ENCODE peak calls at places on chromosomes 6 and 20, in six cellular contexts. K, R, L, M, F and U are unnamed samples.

GRCh38 chr20:64151634-64152530 is 12.4 kb upstream of the MYT1 start:
- DNase-seq in M (no peak), F (no peak), L (no peak), R (no peak), K (no peak), U (no peak)

GRCh38 chr6:126170433-126170832 is 169.5 kb upstream of the CENPW start:
- DNase-seq in M (no peak), F (no peak), R (no peak), L (no peak), K (no peak), U (no peak)

GRCh38 chr6:23621026-23621425 is 505.0 kb upstream of the NRSN1 start:
- DNase-seq in L (no peak), M (no peak), K (no peak), F (no peak), R (no peak), U (no peak)

GRCh38 chr6:12718025-12718424 is 1.5 kb downstream of the PHACTR1 start:
- DNase-seq in F (no peak), M (no peak), R (no peak), K (no peak), L (no peak), U (no peak)

GRCh38 chr6:100084301-100085161 is 90.5 kb upstream of the MCHR2 start:
- DNase-seq in M (no peak), L (no peak), R (no peak), K (no peak), F (no peak), U (no peak)

GRCh38 chr20:45041464-45042337 is 59.2 kb downstream of the KCNS1 start:
- DNase-seq in M (no peak), R (no peak), F (no peak), K (no peak), L (no peak), U (no peak)

GRCh38 chr20:57475388-57476072 is 49.4 kb downstream of the CTCFL start:
- DNase-seq in F (no peak), R (no peak), L (no peak), K (no peak), M (no peak), U (no peak)

GRCh38 chr6:141260627-141261015 is 872.1 kb upstream of the GJE1 start:
- DNase-seq in M (no peak), K (no peak), F (no peak), R (no peak), L (no peak), U (no peak)

GRCh38 chr6:147999001-147999540 is 343.6 kb upstream of the SASH1 start:
- DNase-seq in M (no peak), F (no peak), K (no peak), L (no peak), R (no peak), U (no peak)

GRCh38 chr6:36289281-36290018 is 19.6 kb downstream of the PNPLA1 start:
- DNase-seq in F (no peak), K (no peak), L (no peak), M (no peak), R (no peak), U (no peak)

GRCh38 chr20:38856570-38856969 is 51.1 kb downstream of the PPP1R16B start:
- DNase-seq in F (no peak), K (no peak), L (no peak), M (no peak), R (no peak), U (no peak)

GRCh38 chr20:38862226-38862625 is 56.7 kb downstream of the PPP1R16B start:
- DNase-seq in L (no peak), K (no peak), M (no peak), F (no peak), R (no peak), U (no peak)

GRCh38 chr20:38857703-38858102 is 52.2 kb downstream of the PPP1R16B start:
- DNase-seq in R (no peak), K (no peak), M (no peak), L (no peak), F (no peak), U (no peak)

GRCh38 chr20:38861071-38861401 is 55.5 kb downstream of the PPP1R16B start:
- DNase-seq in F (no peak), L (no peak), K (no peak), M (no peak), R (no peak), U (no peak)

GRCh38 chr20:38859070-38859690 is 53.7 kb downstream of the PPP1R16B start:
- DNase-seq in L (no peak), M (no peak), K (no peak), R (no peak), F (no peak), U (peak)
- TF ChIP-seq POLR2A in L (no peak), M (no peak), K (no peak), R (no peak), F (no peak), U (no peak)

DNA sequence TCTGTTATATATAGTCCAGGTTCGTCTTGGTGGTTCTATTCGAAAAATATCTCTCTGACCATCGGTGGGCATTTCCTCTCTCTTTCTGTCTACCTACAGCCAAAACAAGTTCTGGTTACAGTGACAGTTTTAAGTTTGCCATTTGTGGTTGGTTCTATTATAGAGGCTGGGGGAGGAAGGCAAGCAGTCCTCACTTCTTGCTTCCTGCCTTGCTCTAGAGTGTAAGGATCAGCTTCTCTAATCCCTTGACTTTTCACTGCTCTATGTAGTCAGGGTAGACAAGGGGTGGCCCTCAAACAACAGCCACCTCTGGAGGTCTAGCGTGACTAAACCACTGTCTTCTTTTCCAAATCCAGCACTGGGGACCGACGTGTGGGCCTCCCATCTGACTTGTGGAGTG is 16.1 kb downstream of the E2F3 start:
- DNase-seq in R (no peak), M (no peak), L (no peak), F (no peak), K (no peak), U (no peak)
- TF ChIP-seq POLR2A in R (no peak), M (no peak), L (no peak), F (no peak), K (no peak), U (no peak)

DNA sequence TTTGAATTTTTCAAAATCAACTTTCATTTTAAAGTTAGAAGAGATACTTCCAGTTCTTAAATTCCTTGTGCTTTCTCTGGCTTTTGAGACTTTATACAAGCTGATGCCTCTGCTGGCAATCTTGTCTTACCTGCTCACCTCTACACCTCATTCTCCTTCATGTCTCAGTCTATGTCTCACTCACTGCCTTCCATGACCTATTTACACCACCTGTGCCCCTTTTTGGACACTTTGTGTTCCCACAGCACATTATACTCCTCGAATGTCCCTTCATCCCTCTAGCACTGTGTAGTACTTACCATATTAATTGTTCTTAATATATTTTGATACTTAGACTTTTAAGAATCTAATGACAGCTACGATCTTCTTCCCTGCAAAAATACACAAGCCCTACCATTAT is 15.3 kb downstream of the PHIP start:
- DNase-seq in R (no peak), K (no peak), L (no peak), F (no peak), M (no peak), U (no peak)
- TF ChIP-seq POLR2A in R (no peak), K (no peak), L (no peak), F (no peak), M (no peak), U (no peak)

GRCh38 chr20:51022803-51023616 is at the start of gene KCNG1:
- DNase-seq in M (peak), R (peak), F (peak), K (peak), L (peak), U (peak)
- TF ChIP-seq POLR2A in M (peak), R (no peak), F (no peak), K (no peak), L (peak), U (no peak)

GRCh38 chr6:34466242-34467185 is 638 bp downstream of the PACSIN1 start:
- DNase-seq in L (no peak), F (no peak), M (no peak), R (no peak), K (no peak), U (no peak)
- TF ChIP-seq POLR2A in L (no peak), F (no peak), M (no peak), R (no peak), K (no peak), U (no peak)

GRCh38 chr20:23148721-23149570 is 62.8 kb upstream of the CD93 start:
- DNase-seq in L (no peak), R (no peak), K (no peak), F (peak), M (no peak), U (no peak)
- TF ChIP-seq POLR2A in L (no peak), R (no peak), K (no peak), F (no peak), M (no peak), U (no peak)

GRCh38 chr20:58980711-58981563 is at the start of gene NELFCD:
- DNase-seq in L (peak), R (peak), K (peak), F (peak), M (peak), U (peak)
- TF ChIP-seq POLR2A in L (peak), R (no peak), K (no peak), F (no peak), M (peak), U (peak)

DNA sequence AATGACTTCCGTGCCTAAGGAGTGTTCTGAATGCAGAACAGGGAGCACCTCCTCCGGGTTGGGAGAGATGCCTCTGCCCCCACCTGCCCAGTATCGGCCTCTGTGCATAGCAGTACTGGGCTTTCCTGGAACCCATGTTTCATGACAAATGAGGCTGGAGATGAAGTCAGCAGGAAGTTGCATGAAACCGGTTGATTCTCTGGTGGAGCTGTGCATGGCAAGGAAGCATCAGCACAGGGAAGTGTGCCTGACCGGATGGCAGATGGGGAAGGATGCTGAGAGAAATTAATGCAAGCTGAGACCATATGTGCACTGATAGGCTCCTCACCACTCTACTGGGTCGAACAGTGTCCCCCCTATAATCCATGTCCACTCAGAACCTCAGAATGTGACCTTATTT is 155.5 kb downstream of the CDH26 start:
- DNase-seq in R (no peak), F (peak), L (no peak), K (no peak), M (no peak), U (no peak)
- TF ChIP-seq POLR2A in R (no peak), F (no peak), L (no peak), K (no peak), M (no peak), U (no peak)

GRCh38 chr6:31158140-31158862 is at the start of gene TCF19:
- DNase-seq in F (peak), M (peak), K (peak), R (peak), L (peak), U (peak)
- TF ChIP-seq POLR2A in F (no peak), M (no peak), K (no peak), R (no peak), L (no peak), U (peak)

DNA sequence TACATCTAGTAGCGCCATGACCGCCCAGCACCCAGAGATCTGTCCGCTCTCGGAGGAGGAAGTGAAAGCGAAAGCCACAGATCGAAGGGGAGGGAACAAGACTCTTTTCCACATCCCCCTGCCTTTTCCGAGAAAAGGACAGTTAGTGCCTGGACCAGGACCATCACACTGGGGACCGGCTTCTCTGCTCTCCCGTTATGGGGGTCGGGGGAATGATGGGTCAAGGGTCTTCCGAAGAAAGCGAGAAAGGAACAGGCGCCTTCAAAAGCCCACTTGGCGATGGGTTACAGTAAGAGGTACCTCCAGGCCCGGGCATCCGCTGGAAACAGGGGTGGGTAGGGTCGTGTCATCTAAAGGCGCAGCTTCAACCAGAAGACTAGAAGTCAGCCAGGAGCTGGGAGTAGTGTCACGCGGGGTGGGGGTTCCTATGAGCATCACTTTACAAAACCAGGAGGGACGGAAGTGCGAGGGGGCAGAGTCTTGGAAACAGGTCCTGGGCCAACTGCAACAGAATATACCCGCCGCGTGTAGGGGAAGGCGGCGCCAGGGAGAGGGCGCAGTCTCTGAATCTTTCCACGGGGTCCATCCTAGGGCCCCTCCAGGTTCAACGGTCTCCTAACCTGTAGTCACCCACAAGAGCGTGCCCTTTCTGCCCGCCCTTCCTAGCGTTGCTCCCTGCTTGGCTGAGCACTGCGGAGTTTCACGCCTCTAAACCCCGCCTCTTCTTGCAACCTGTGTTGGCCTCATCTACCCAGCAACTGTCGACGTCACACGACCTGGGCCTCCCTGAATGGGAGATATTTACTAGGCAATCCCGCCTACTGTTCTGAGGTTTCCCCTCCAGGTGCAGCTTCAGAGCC is at the start of gene PSMB8:
- DNase-seq in K (peak), M (peak), L (peak), F (peak), R (peak), U (peak)
- TF ChIP-seq POLR2A in K (peak), M (peak), L (peak), F (no peak), R (no peak), U (peak)